ENCODE peak calls at places on chromosomes 2 and 18, in nine cellular contexts. A is stimulated activated CD4-positive, alpha-beta T cell treated with anti-CD3 and anti-CD28 coated beads, TNF-alpha, amount 100 ng/mL, for 1 hour; S is RCC 7860; O is GM12891; L is T-helper 1 cell; K is CD8-positive, alpha-beta T cell; Z is naive thymus-derived CD4-positive, alpha-beta T cell; J is frontal cortex; W is HEK293T. V is an unnamed sample.

GRCh38 chr2:113266431-113266830 is 12.3 kb downstream of the PAX8 start:
- DNase-seq in A (no peak), S (no peak), O (no peak), L (no peak), K (no peak), Z (no peak), J (no peak), W (no peak), V (no peak)

GRCh38 chr2:196606516-196606915 is 33.0 kb upstream of the CCDC150 start:
- DNase-seq in A (no peak), S (no peak), O (no peak), L (no peak), K (no peak), Z (no peak), J (no peak), W (no peak), V (no peak)

GRCh38 chr2:64975232-64975791 is 13.9 kb upstream of the SLC1A4 start:
- DNase-seq in A (no peak), S (peak; percentile 94), O (no peak), L (no peak), K (no peak), Z (no peak), J (no peak), W (no peak), V (peak; percentile 92)

GRCh38 chr18:11669271-11669947 is 19.7 kb upstream of the GNAL start:
- DNase-seq in A (no peak), S (no peak), O (no peak), L (no peak), K (no peak), Z (no peak), J (no peak), W (no peak), V (no peak)

GRCh38 chr2:31945572-31945935 is 65.3 kb downstream of the MEMO1 start:
- DNase-seq in A (no peak), S (no peak), O (no peak), L (no peak), K (no peak), Z (no peak), J (no peak), W (no peak), V (no peak)

GRCh38 chr2:67502346-67503065 is 105.4 kb downstream of the ETAA1 start:
- DNase-seq in A (no peak), S (no peak), O (no peak), L (no peak), K (no peak), Z (no peak), J (no peak), W (no peak), V (no peak)

GRCh38 chr2:235055891-235056516 is 104.2 kb downstream of the SH3BP4 start:
- DNase-seq in A (no peak), S (no peak), O (no peak), L (no peak), K (no peak), Z (no peak), J (no peak), W (peak; percentile 51), V (peak; percentile 39)

GRCh38 chr2:30394096-30394495 is 53.0 kb upstream of the LCLAT1 start:
- DNase-seq in A (no peak), S (no peak), O (no peak), L (no peak), K (no peak), Z (no peak), J (no peak), W (no peak), V (no peak)

GRCh38 chr2:46329340-46329739 is 32.1 kb downstream of the EPAS1 start:
- DNase-seq in A (no peak), S (no peak), O (no peak), L (no peak), K (no peak), Z (no peak), J (no peak), W (no peak), V (no peak)

GRCh38 chr18:61702007-61702406 is 190.8 kb downstream of the RNF152 start:
- DNase-seq in A (no peak), S (no peak), O (no peak), L (no peak), K (no peak), Z (no peak), J (no peak), W (no peak), V (peak; percentile 60)